ENCODE peak calls at places on chromosomes 1 and 21, in six cellular contexts. One of them, this sample, is unnamed.
A peak's percentile ranks its signal among the peaks of the same experiment; 100 is the strongest.

GRCh38 chr1:154791292-154792278 is 78.5 kb downstream of the KCNN3 start:
- DNase-seq in fibroblast of mammary gland: peak; percentile 64
- DNase-seq in lower leg skin: no peak
- DNase-seq in cardiac fibroblast: peak; percentile 69
- DNase-seq in fibroblast of pulmonary artery: peak; percentile 46
- DNase-seq in GM23248: peak; percentile 36
- DNase-seq in this sample: peak; percentile 78

GRCh38 chr1:180188103-180188506 is 33.4 kb downstream of the QSOX1 start:
- DNase-seq in fibroblast of mammary gland: peak; percentile 58
- DNase-seq in lower leg skin: no peak
- DNase-seq in cardiac fibroblast: peak; percentile 59
- DNase-seq in fibroblast of pulmonary artery: peak; percentile 68
- DNase-seq in GM23248: peak; percentile 64
- DNase-seq in this sample: peak; percentile 55

GRCh38 chr1:155859881-155860841 is 794 bp downstream of the SYT11 start:
- DNase-seq in fibroblast of mammary gland: peak; percentile 74
- DNase-seq in lower leg skin: peak; percentile 44
- DNase-seq in cardiac fibroblast: peak; percentile 85
- DNase-seq in fibroblast of pulmonary artery: peak; percentile 90
- DNase-seq in GM23248: peak; percentile 88
- DNase-seq in this sample: peak; percentile 94

GRCh38 chr1:233909195-233909594 is 4.7 kb downstream of the SLC35F3 start:
- DNase-seq in fibroblast of mammary gland: no peak
- DNase-seq in lower leg skin: no peak
- DNase-seq in cardiac fibroblast: peak; percentile 2
- DNase-seq in fibroblast of pulmonary artery: no peak
- DNase-seq in GM23248: no peak
- DNase-seq in this sample: peak; percentile 54

GRCh38 chr1:200628223-200628868 is 7.8 kb upstream of the KIF14 start:
- DNase-seq in fibroblast of mammary gland: no peak
- DNase-seq in lower leg skin: no peak
- DNase-seq in cardiac fibroblast: no peak
- DNase-seq in fibroblast of pulmonary artery: no peak
- DNase-seq in GM23248: no peak
- DNase-seq in this sample: no peak

GRCh38 chr1:36322786-36323635 is 434 bp downstream of the EVA1B start:
- DNase-seq in fibroblast of mammary gland: peak; percentile 68
- DNase-seq in lower leg skin: no peak
- DNase-seq in cardiac fibroblast: peak; percentile 71
- DNase-seq in fibroblast of pulmonary artery: peak; percentile 67
- DNase-seq in GM23248: peak; percentile 79
- DNase-seq in this sample: no peak

GRCh38 chr1:57218487-57219079 is 205.3 kb downstream of the DAB1 start:
- DNase-seq in fibroblast of mammary gland: no peak
- DNase-seq in lower leg skin: no peak
- DNase-seq in cardiac fibroblast: no peak
- DNase-seq in fibroblast of pulmonary artery: no peak
- DNase-seq in GM23248: no peak
- DNase-seq in this sample: no peak

GRCh38 chr1:90348934-90349333 is 354.0 kb downstream of the ZNF326 start:
- DNase-seq in fibroblast of mammary gland: no peak
- DNase-seq in lower leg skin: no peak
- DNase-seq in cardiac fibroblast: no peak
- DNase-seq in fibroblast of pulmonary artery: no peak
- DNase-seq in GM23248: no peak
- DNase-seq in this sample: no peak

GRCh38 chr1:154953611-154954038 is 2.3 kb downstream of the PBXIP1 start:
- DNase-seq in fibroblast of mammary gland: no peak
- DNase-seq in lower leg skin: no peak
- DNase-seq in cardiac fibroblast: no peak
- DNase-seq in fibroblast of pulmonary artery: no peak
- DNase-seq in GM23248: no peak
- DNase-seq in this sample: no peak

GRCh38 chr21:46322351-46323226 is 1.1 kb downstream of the C21orf58 start:
- DNase-seq in fibroblast of mammary gland: peak; percentile 38
- DNase-seq in lower leg skin: no peak
- DNase-seq in cardiac fibroblast: peak; percentile 51
- DNase-seq in fibroblast of pulmonary artery: peak; percentile 37
- DNase-seq in GM23248: peak; percentile 77
- DNase-seq in this sample: peak; percentile 30

GRCh38 chr21:31236528-31236927 is 107.5 kb downstream of the TIAM1 start:
- DNase-seq in fibroblast of mammary gland: no peak
- DNase-seq in lower leg skin: no peak
- DNase-seq in cardiac fibroblast: no peak
- DNase-seq in fibroblast of pulmonary artery: no peak
- DNase-seq in GM23248: peak; percentile 6
- DNase-seq in this sample: no peak

GRCh38 chr1:40774266-40774998 is 9.2 kb upstream of the KCNQ4 start:
- DNase-seq in fibroblast of mammary gland: peak; percentile 23
- DNase-seq in lower leg skin: no peak
- DNase-seq in cardiac fibroblast: peak; percentile 41
- DNase-seq in fibroblast of pulmonary artery: peak; percentile 40
- DNase-seq in GM23248: peak; percentile 41
- DNase-seq in this sample: no peak

GRCh38 chr1:58922302-58923089 is 138.6 kb upstream of the JUN start:
- DNase-seq in fibroblast of mammary gland: peak; percentile 54
- DNase-seq in lower leg skin: peak; percentile 73
- DNase-seq in cardiac fibroblast: peak; percentile 48
- DNase-seq in fibroblast of pulmonary artery: peak; percentile 63
- DNase-seq in GM23248: no peak
- DNase-seq in this sample: no peak

GRCh38 chr1:55816456-55816794 is 601.3 kb upstream of the USP24 start:
- DNase-seq in fibroblast of mammary gland: peak; percentile 18
- DNase-seq in lower leg skin: no peak
- DNase-seq in cardiac fibroblast: no peak
- DNase-seq in fibroblast of pulmonary artery: peak; percentile 46
- DNase-seq in GM23248: no peak
- DNase-seq in this sample: no peak

GRCh38 chr1:1359316-1359667 is 937 bp upstream of the MXRA8 start:
- DNase-seq in fibroblast of mammary gland: peak; percentile 87
- DNase-seq in lower leg skin: no peak
- DNase-seq in cardiac fibroblast: peak; percentile 40
- DNase-seq in fibroblast of pulmonary artery: no peak
- DNase-seq in GM23248: peak; percentile 87
- DNase-seq in this sample: peak; percentile 59

GRCh38 chr1:15027515-15027948 is 126.0 kb upstream of the TMEM51 start:
- DNase-seq in fibroblast of mammary gland: peak; percentile 58
- DNase-seq in lower leg skin: peak; percentile 69
- DNase-seq in cardiac fibroblast: peak; percentile 49
- DNase-seq in fibroblast of pulmonary artery: peak; percentile 53
- DNase-seq in GM23248: peak; percentile 80
- DNase-seq in this sample: peak; percentile 60

GRCh38 chr1:206679738-206680211 is 4.9 kb upstream of the MAPKAPK2 start:
- DNase-seq in fibroblast of mammary gland: no peak
- DNase-seq in lower leg skin: no peak
- DNase-seq in cardiac fibroblast: no peak
- DNase-seq in fibroblast of pulmonary artery: no peak
- DNase-seq in GM23248: no peak
- DNase-seq in this sample: no peak

GRCh38 chr1:162973381-162973795 is 95.8 kb upstream of the RGS4 start:
- DNase-seq in fibroblast of mammary gland: peak; percentile 86
- DNase-seq in lower leg skin: no peak
- DNase-seq in cardiac fibroblast: peak; percentile 94
- DNase-seq in fibroblast of pulmonary artery: peak; percentile 93
- DNase-seq in GM23248: peak; percentile 90
- DNase-seq in this sample: no peak

GRCh38 chr1:170410391-170411146 is 121.4 kb upstream of the GORAB start:
- DNase-seq in fibroblast of mammary gland: peak; percentile 95
- DNase-seq in lower leg skin: no peak
- DNase-seq in cardiac fibroblast: peak; percentile 94
- DNase-seq in fibroblast of pulmonary artery: peak; percentile 92
- DNase-seq in GM23248: peak; percentile 93
- DNase-seq in this sample: peak; percentile 26

GRCh38 chr1:207579436-207579799 is 65.5 kb upstream of the CR1L start:
- DNase-seq in fibroblast of mammary gland: peak; percentile 72
- DNase-seq in lower leg skin: no peak
- DNase-seq in cardiac fibroblast: peak; percentile 77
- DNase-seq in fibroblast of pulmonary artery: peak; percentile 68
- DNase-seq in GM23248: peak; percentile 74
- DNase-seq in this sample: peak; percentile 64

GRCh38 chr1:236426215-236426614 is 32.1 kb downstream of the EDARADD start:
- DNase-seq in fibroblast of mammary gland: no peak
- DNase-seq in lower leg skin: no peak
- DNase-seq in cardiac fibroblast: no peak
- DNase-seq in fibroblast of pulmonary artery: no peak
- DNase-seq in GM23248: no peak
- DNase-seq in this sample: no peak

GRCh38 chr21:44758781-44759627 is 42.6 kb downstream of the UBE2G2 start:
- DNase-seq in fibroblast of mammary gland: no peak
- DNase-seq in lower leg skin: no peak
- DNase-seq in cardiac fibroblast: no peak
- DNase-seq in fibroblast of pulmonary artery: no peak
- DNase-seq in GM23248: no peak
- DNase-seq in this sample: no peak

GRCh38 chr1:25247024-25247828 is at the start of gene RSRP1:
- DNase-seq in fibroblast of mammary gland: peak; percentile 97
- DNase-seq in lower leg skin: peak; percentile 98
- DNase-seq in cardiac fibroblast: peak; percentile 98
- DNase-seq in fibroblast of pulmonary artery: peak; percentile 98
- DNase-seq in GM23248: peak; percentile 99
- DNase-seq in this sample: peak; percentile 98

GRCh38 chr1:165842363-165843129 is 15.1 kb downstream of the UCK2 start:
- DNase-seq in fibroblast of mammary gland: peak; percentile 34
- DNase-seq in lower leg skin: no peak
- DNase-seq in cardiac fibroblast: peak; percentile 47
- DNase-seq in fibroblast of pulmonary artery: peak; percentile 35
- DNase-seq in GM23248: peak; percentile 48
- DNase-seq in this sample: peak; percentile 63

GRCh38 chr1:220368352-220369265 is 96.4 kb upstream of the RAB3GAP2 start:
- DNase-seq in fibroblast of mammary gland: peak; percentile 83
- DNase-seq in lower leg skin: no peak
- DNase-seq in cardiac fibroblast: no peak
- DNase-seq in fibroblast of pulmonary artery: peak; percentile 7
- DNase-seq in GM23248: no peak
- DNase-seq in this sample: no peak

DNA sequence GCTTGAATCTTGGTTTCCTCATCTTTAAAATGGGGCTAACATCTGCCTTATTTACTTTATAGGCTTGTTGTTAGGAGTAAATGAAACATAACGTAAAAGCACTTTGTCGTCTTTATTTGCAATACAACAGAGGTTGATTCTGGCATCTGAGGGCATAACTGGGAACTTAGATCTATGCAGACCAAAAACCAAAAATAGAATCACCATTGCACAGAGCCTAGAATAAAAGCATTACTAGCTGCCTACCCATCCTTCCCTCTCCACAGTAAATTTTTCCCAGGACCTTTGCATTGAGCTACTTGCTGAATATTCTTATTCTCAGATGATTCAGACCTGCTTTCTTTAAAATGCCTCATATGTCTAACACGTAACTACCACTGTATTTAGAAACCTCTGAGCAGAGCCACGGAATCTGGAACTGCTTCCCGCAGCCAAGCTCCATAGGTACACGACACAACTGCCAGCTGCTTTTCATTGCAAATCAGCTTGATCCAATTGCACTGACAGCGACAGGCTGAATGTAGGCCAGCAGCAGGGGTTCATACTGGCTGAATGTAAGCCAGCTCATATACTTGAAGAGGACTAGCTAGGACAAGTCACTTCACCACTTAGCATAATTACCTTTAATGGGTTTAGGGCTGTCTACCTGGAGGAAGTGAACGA is 33.2 kb upstream of the SERBP1 start:
- DNase-seq in fibroblast of mammary gland: no peak
- DNase-seq in lower leg skin: peak; percentile 38
- DNase-seq in cardiac fibroblast: no peak
- DNase-seq in fibroblast of pulmonary artery: no peak
- DNase-seq in GM23248: no peak
- DNase-seq in this sample: no peak
- H3K4me3 ChIP-seq in fibroblast of mammary gland: no peak overlapping the region
- H3K4me3 ChIP-seq in lower leg skin: no peak overlapping the region
- H3K4me3 ChIP-seq in cardiac fibroblast: no peak overlapping the region
- H3K4me3 ChIP-seq in fibroblast of pulmonary artery: no peak overlapping the region
- H3K4me3 ChIP-seq in GM23248: no peak overlapping the region
- H3K4me3 ChIP-seq in this sample: no peak overlapping the region

GRCh38 chr1:243505986-243506689 is 250.3 kb downstream of the SDCCAG8 start:
- DNase-seq in fibroblast of mammary gland: peak; percentile 41
- DNase-seq in lower leg skin: no peak
- DNase-seq in cardiac fibroblast: peak; percentile 72
- DNase-seq in fibroblast of pulmonary artery: peak; percentile 38
- DNase-seq in GM23248: no peak
- DNase-seq in this sample: no peak
- H3K4me3 ChIP-seq in fibroblast of mammary gland: no peak overlapping the region
- H3K4me3 ChIP-seq in lower leg skin: no peak overlapping the region
- H3K4me3 ChIP-seq in cardiac fibroblast: no peak overlapping the region
- H3K4me3 ChIP-seq in fibroblast of pulmonary artery: no peak overlapping the region
- H3K4me3 ChIP-seq in GM23248: no peak overlapping the region
- H3K4me3 ChIP-seq in this sample: no peak overlapping the region

GRCh38 chr1:8026153-8026975 is at the start of gene ERRFI1:
- DNase-seq in fibroblast of mammary gland: peak; percentile 89
- DNase-seq in lower leg skin: peak; percentile 89
- DNase-seq in cardiac fibroblast: peak; percentile 95
- DNase-seq in fibroblast of pulmonary artery: peak; percentile 96
- DNase-seq in GM23248: peak; percentile 97
- DNase-seq in this sample: peak; percentile 95

GRCh38 chr1:8025671-8026144 is 401 bp downstream of the ERRFI1 start:
- DNase-seq in fibroblast of mammary gland: no peak
- DNase-seq in lower leg skin: no peak
- DNase-seq in cardiac fibroblast: no peak
- DNase-seq in fibroblast of pulmonary artery: no peak
- DNase-seq in GM23248: peak; percentile 53
- DNase-seq in this sample: no peak

GRCh38 chr1:8023995-8024313 is 2.2 kb downstream of the ERRFI1 start:
- DNase-seq in fibroblast of mammary gland: no peak
- DNase-seq in lower leg skin: no peak
- DNase-seq in cardiac fibroblast: peak; percentile 15
- DNase-seq in fibroblast of pulmonary artery: no peak
- DNase-seq in GM23248: no peak
- DNase-seq in this sample: no peak

GRCh38 chr1:8024329-8024728 is 1.8 kb downstream of the ERRFI1 start:
- DNase-seq in fibroblast of mammary gland: no peak
- DNase-seq in lower leg skin: no peak
- DNase-seq in cardiac fibroblast: peak; percentile 24
- DNase-seq in fibroblast of pulmonary artery: no peak
- DNase-seq in GM23248: no peak
- DNase-seq in this sample: no peak

DNA sequence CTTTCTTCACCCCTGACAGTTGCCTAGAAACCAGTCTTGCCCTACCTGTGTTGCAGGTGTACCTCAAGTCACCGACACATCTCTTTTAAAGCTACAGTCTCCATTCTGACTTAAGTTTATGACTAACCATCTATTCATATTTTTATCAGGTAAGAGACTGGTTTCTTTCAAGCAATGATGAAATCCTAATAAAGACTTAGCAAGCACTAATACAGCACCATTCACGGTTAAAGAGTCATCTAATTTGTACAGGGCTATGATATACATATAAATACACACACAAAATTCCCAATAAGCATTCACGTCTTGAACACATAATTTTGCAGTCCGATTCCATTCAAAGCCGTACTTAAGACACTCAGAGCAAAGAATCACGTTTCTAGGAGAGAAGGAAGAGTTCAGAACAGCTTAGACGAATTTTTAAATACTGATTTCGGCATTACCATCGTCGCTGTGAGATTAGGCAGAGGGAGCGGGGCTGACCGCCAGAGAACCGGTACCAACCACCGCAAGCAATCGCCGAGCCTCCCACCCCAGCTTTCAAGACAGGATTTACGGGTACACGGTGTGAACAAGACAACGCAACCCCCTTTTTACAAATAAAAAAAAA is 943 bp downstream of the ERRFI1 start:
- DNase-seq in fibroblast of mammary gland: peak; percentile 15
- DNase-seq in lower leg skin: no peak
- DNase-seq in cardiac fibroblast: peak; percentile 52
- DNase-seq in fibroblast of pulmonary artery: peak; percentile 47
- DNase-seq in GM23248: peak; percentile 57
- DNase-seq in this sample: no peak
- H3K4me3 ChIP-seq in fibroblast of mammary gland: peak overlapping the region; percentile 96
- H3K4me3 ChIP-seq in lower leg skin: peak overlapping the region; percentile 84
- H3K4me3 ChIP-seq in cardiac fibroblast: peak overlapping the region; percentile 84
- H3K4me3 ChIP-seq in fibroblast of pulmonary artery: peak overlapping the region; percentile 89
- H3K4me3 ChIP-seq in GM23248: peak overlapping the region; percentile 80
- H3K4me3 ChIP-seq in this sample: peak overlapping the region; percentile 56

GRCh38 chr1:108533351-108534083 is 26.4 kb upstream of the EEIG2 start:
- DNase-seq in fibroblast of mammary gland: no peak
- DNase-seq in lower leg skin: no peak
- DNase-seq in cardiac fibroblast: no peak
- DNase-seq in fibroblast of pulmonary artery: no peak
- DNase-seq in GM23248: no peak
- DNase-seq in this sample: no peak
- H3K4me3 ChIP-seq in fibroblast of mammary gland: no peak overlapping the region
- H3K4me3 ChIP-seq in lower leg skin: no peak overlapping the region
- H3K4me3 ChIP-seq in cardiac fibroblast: no peak overlapping the region
- H3K4me3 ChIP-seq in fibroblast of pulmonary artery: no peak overlapping the region
- H3K4me3 ChIP-seq in GM23248: no peak overlapping the region
- H3K4me3 ChIP-seq in this sample: no peak overlapping the region